ENCODE peak calls at places on chromosome 7, in eight cellular contexts. R, D, J, F, U, S, M and N are unnamed samples.
A peak's percentile ranks its signal among the peaks of the same experiment; 100 is the strongest.

GRCh38 chr7:147774461-147774860 is 816.1 kb upstream of the C7orf33 start:
- DNase-seq in R (no peak), D (no peak), J (no peak), F (no peak), U (no peak), S (no peak), M (no peak), N (no peak)

GRCh38 chr7:30596043-30596641 is 1.5 kb downstream of the GARS1 start:
- DNase-seq in R (peak; percentile 40), D (peak; percentile 77), J (peak; percentile 41), F (peak; percentile 55), U (peak; percentile 51), S (no peak), M (no peak), N (no peak)

GRCh38 chr7:92715963-92716362 is 120.4 kb downstream of the CDK6 start:
- DNase-seq in R (no peak), D (no peak), J (no peak), F (no peak), U (no peak), S (no peak), M (no peak), N (no peak)

GRCh38 chr7:122136639-122137253 is 7.3 kb downstream of the AASS start:
- DNase-seq in R (peak; percentile 20), D (peak; percentile 43), J (peak; percentile 22), F (peak; percentile 17), U (no peak), S (no peak), M (no peak), N (no peak)

GRCh38 chr7:130356760-130357611 is 12.4 kb downstream of the CPA5 start:
- DNase-seq in R (peak; percentile 94), D (peak; percentile 84), J (peak; percentile 90), F (peak; percentile 88), U (no peak), S (no peak), M (peak; percentile 89), N (no peak)

GRCh38 chr7:38163671-38164070 is 14.4 kb upstream of the STARD3NL start:
- DNase-seq in R (no peak), D (no peak), J (no peak), F (no peak), U (no peak), S (no peak), M (no peak), N (no peak)

GRCh38 chr7:156238366-156239133 is 402.0 kb upstream of the RNF32 start:
- DNase-seq in R (no peak), D (no peak), J (no peak), F (no peak), U (no peak), S (no peak), M (no peak), N (no peak)

GRCh38 chr7:12855036-12855435 is 167.6 kb downstream of the ARL4A start:
- DNase-seq in R (no peak), D (no peak), J (no peak), F (no peak), U (no peak), S (no peak), M (no peak), N (no peak)

GRCh38 chr7:29548823-29549222 is 14.8 kb upstream of the PRR15 start:
- DNase-seq in R (no peak), D (no peak), J (peak; percentile 54), F (no peak), U (no peak), S (no peak), M (no peak), N (no peak)

GRCh38 chr7:73437699-73438416 is 4.3 kb downstream of the FZD9 start:
- DNase-seq in R (no peak), D (peak; percentile 28), J (no peak), F (no peak), U (no peak), S (no peak), M (no peak), N (no peak)

GRCh38 chr7:33444501-33444900 is 315.1 kb downstream of the BBS9 start:
- DNase-seq in R (no peak), D (peak; percentile 16), J (peak; percentile 20), F (peak; percentile 91), U (peak; percentile 36), S (no peak), M (peak; percentile 59), N (no peak)

GRCh38 chr7:135856356-135857144 is 107.9 kb upstream of the FAM180A start:
- DNase-seq in R (peak; percentile 99), D (peak; percentile 87), J (peak; percentile 54), F (peak; percentile 72), U (no peak), S (no peak), M (no peak), N (no peak)

GRCh38 chr7:2049111-2049781 is 183.5 kb downstream of the MAD1L1 start:
- DNase-seq in R (no peak), D (no peak), J (peak; percentile 5), F (no peak), U (no peak), S (no peak), M (no peak), N (no peak)

GRCh38 chr7:145106001-145106400 is 270.1 kb upstream of the TPK1 start:
- DNase-seq in R (no peak), D (no peak), J (peak; percentile 25), F (peak; percentile 17), U (no peak), S (no peak), M (peak; percentile 3), N (no peak)

GRCh38 chr7:91295571-91295970 is 31.3 kb downstream of the FZD1 start:
- DNase-seq in R (no peak), D (no peak), J (no peak), F (no peak), U (no peak), S (no peak), M (no peak), N (no peak)

GRCh38 chr7:4868493-4868892 is 6.7 kb upstream of the PAPOLB start:
- DNase-seq in R (no peak), D (no peak), J (no peak), F (no peak), U (no peak), S (no peak), M (no peak), N (no peak)

DNA sequence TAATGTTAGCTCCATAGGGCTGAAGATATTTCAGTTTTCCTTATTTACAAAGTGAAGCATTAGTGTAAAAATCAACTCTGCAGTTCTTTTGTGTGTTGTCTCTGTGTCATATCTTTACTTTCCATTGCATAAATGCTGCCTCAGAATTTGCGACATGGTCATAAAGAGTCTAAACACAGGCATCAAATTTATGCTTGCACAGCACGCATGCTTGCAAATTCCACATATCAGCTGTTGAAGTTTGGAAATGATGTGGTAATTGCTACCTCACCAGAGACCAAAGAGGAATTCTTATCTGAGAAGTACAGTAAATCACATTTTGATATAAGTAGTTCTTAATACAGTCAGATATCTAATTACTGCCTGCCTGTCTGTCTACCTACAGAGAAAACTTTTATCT is 348.2 kb upstream of the GRM3 start:
- DNase-seq in R (no peak), D (no peak), J (no peak), F (no peak), U (no peak), S (no peak), M (no peak), N (no peak)
- H3K27me3 ChIP-seq in R (no peaks in the 10 kb centered on the region), D (no peaks in the 10 kb centered on the region), J (no peaks in the 10 kb centered on the region), F (no peaks in the 10 kb centered on the region), U (no peaks in the 10 kb centered on the region), S (no peaks in the 10 kb centered on the region), M (no peaks in the 10 kb centered on the region), N (no peaks in the 10 kb centered on the region)

GRCh38 chr7:56110611-56111010 is 4.3 kb upstream of the CHCHD2 start:
- DNase-seq in R (no peak), D (no peak), J (no peak), F (no peak), U (no peak), S (no peak), M (no peak), N (no peak)

GRCh38 chr7:56121440-56121839 is 5.2 kb upstream of the NUPR2 start:
- DNase-seq in R (no peak), D (no peak), J (no peak), F (no peak), U (no peak), S (no peak), M (no peak), N (no peak)

DNA sequence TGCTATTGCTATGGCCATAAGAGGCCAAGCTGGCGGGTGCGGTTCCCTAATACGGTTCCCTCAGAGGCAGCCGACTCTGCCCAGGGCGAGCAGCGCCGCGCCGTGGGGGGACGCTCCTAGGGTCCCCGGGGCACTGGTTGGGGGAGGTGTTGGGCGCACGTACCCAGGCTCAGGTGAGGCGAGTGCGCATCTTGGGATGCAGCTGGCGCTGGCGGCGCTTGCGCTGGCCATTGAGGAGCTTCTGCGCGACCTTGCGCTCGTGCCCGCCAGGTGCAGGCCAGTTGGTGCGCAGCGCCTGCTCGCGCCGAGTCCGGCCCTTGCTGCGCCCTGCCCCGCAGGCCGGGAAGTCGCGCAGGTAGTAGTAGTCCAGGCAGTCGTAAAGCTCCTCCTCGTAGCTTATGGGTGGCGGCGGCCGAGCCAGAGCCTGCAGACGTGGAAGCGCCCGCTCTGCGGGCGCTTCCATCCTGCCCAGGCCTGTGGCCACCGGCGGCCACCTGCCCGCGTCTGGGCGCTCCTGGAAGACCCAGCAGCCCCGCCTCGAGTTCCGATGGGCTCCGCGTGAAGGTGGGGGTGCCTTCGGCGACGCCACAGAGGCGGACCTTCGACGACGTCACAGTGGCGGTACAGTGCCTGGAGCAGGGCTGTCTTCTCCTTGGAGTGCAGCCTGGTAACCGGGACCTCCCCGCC is at the start of gene NUPR2:
- DNase-seq in R (no peak), D (no peak), J (peak; percentile 11), F (no peak), U (peak; percentile 39), S (no peak), M (no peak), N (no peak)
- H3K27me3 ChIP-seq in R (no peaks in the 10 kb centered on the region), D (peaks cover 4% of the 10 kb centered on the region), J (no peaks in the 10 kb centered on the region), F (no peaks in the 10 kb centered on the region), U (no peaks in the 10 kb centered on the region), S (no peaks in the 10 kb centered on the region), M (no peaks in the 10 kb centered on the region), N (no peaks in the 10 kb centered on the region)

GRCh38 chr7:143407296-143408246 is 1.1 kb downstream of the EPHA1 start:
- DNase-seq in R (no peak), D (no peak), J (peak; percentile 59), F (no peak), U (no peak), S (no peak), M (no peak), N (peak; percentile 55)
- H3K27me3 ChIP-seq in R (peaks cover 3% of the 10 kb centered on the region), D (no peaks in the 10 kb centered on the region), J (no peaks in the 10 kb centered on the region), F (peaks cover 13% of the 10 kb centered on the region), U (no peaks in the 10 kb centered on the region), S (no peaks in the 10 kb centered on the region), M (peaks cover 20% of the 10 kb centered on the region), N (no peaks in the 10 kb centered on the region)

DNA sequence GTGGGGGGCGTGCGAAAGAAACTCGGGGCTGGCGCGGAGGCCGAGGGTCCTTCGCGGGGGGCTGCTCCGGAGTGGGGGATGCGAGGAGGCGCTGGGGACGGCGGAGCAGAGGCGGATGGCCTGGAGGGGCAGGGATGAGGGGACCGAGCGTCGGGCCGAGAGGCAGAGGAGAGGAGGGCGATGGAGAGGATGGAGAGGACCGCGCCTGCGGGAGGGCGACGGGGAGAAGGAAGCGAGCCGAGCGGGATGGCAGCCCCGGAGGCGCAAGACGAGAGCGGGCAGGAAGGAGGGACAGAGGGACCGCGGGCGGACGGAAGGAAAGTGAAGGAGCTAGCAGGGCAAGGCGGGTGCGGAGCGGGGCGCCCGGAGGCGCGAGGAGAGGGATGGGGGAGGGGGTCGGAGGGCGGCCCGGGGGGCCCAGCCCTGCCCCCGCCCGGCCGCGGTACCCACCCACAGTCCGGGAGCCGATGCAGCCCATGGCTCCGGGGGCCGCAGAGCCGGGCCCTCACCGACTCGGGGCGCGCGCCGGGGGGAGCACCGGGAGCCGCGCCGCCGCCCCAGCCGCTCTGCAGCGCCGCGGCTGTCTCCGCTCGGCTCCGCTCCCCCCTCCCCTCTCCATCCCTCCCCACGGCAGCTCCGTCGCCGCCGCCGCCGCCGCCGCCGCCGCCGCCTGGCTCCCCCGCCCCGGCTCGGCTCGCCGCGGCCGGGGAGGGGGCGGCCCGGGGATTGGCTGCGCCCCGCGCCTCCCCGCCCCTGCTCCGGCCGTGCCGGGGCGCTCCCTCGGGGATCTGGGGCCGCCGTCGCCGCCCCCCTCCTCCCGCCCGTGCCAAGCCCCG is at the start of gene FAM131B:
- DNase-seq in R (no peak), D (peak; percentile 52), J (no peak), F (peak; percentile 12), U (no peak), S (no peak), M (no peak), N (no peak)
- H3K27me3 ChIP-seq in R (peaks cover 35% of the 10 kb centered on the region), D (peaks cover 37% of the 10 kb centered on the region), J (peaks cover 24% of the 10 kb centered on the region), F (peaks cover 78% of the 10 kb centered on the region), U (peaks cover 30% of the 10 kb centered on the region), S (peaks cover 6% of the 10 kb centered on the region), M (peaks cover 17% of the 10 kb centered on the region), N (no peaks in the 10 kb centered on the region)